ENCODE peak calls at places on chromosome 6, in ten cellular contexts. T is germinal center, D is stomach, M is astrocyte of the cerebellum, X is C1 segment of cervical spinal cord, C is D341Med, P is lower lobe of right lung, U is A549, H is AG09319, A is NCI-H526 treated with DMSO at 0.1 percent for 48 hours. R is an unnamed sample.

GRCh38 chr6:7147051-7147671 is 39.4 kb downstream of the RREB1 start:
- DNase-seq in D (no peak), T (no peak), P (no peak), A (no peak), M (no peak), U (no peak), X (no peak), C (no peak), H (no peak), R (no peak)

GRCh38 chr6:169964440-169965212 is 213.2 kb downstream of the ERMARD start:
- DNase-seq in C (no peak), D (peak), M (no peak), H (no peak), U (no peak), X (no peak), P (no peak), A (no peak), T (no peak), R (no peak)

GRCh38 chr6:7184502-7184901 is 76.7 kb downstream of the RREB1 start:
- DNase-seq in P (no peak), T (no peak), H (no peak), A (no peak), C (no peak), X (no peak), M (no peak), U (no peak), D (no peak), R (no peak)

GRCh38 chr6:154345811-154346210 is 10.8 kb downstream of the IPCEF1 start:
- DNase-seq in X (no peak), T (no peak), U (no peak), A (no peak), M (no peak), C (no peak), D (no peak), H (no peak), P (no peak), R (no peak)

GRCh38 chr6:55046869-55047422 is 127.4 kb upstream of the HCRTR2 start:
- DNase-seq in U (no peak), M (no peak), A (no peak), P (no peak), H (no peak), C (no peak), X (no peak), T (no peak), D (no peak), R (no peak)

GRCh38 chr6:168699631-168700315 is 258.8 kb downstream of the SMOC2 start:
- DNase-seq in X (peak), P (no peak), U (no peak), H (no peak), M (peak), A (no peak), C (no peak), T (no peak), D (no peak), R (no peak)

GRCh38 chr6:144211160-144211559 is 60.8 kb downstream of the STX11 start:
- DNase-seq in H (no peak), M (no peak), D (no peak), U (no peak), A (no peak), P (no peak), C (no peak), X (no peak), T (no peak), R (no peak)

GRCh38 chr6:90000864-90001731 is 106.8 kb downstream of the GJA10 start:
- DNase-seq in H (no peak), X (no peak), U (no peak), C (peak), P (no peak), D (no peak), A (no peak), M (no peak), T (no peak), R (peak)

GRCh38 chr6:125586074-125586473 is 163.4 kb upstream of the HEY2 start:
- DNase-seq in P (no peak), X (no peak), M (no peak), C (no peak), A (no peak), T (no peak), D (no peak), H (no peak), U (peak), R (no peak)

GRCh38 chr6:126228001-126228791 is 111.7 kb upstream of the CENPW start:
- DNase-seq in D (no peak), C (peak), M (no peak), T (no peak), P (no peak), U (no peak), H (no peak), A (peak), X (no peak), R (no peak)

GRCh38 chr6:17885079-17885478 is 102.4 kb downstream of the KIF13A start:
- DNase-seq in P (no peak), M (no peak), U (no peak), X (no peak), D (no peak), T (no peak), C (no peak), A (no peak), H (no peak), R (peak)

GRCh38 chr6:93088675-93089575 is 330.4 kb downstream of the EPHA7 start:
- DNase-seq in P (no peak), A (no peak), X (no peak), M (no peak), C (no peak), H (no peak), D (no peak), T (no peak), U (no peak), R (peak)

R was measured in RPMI8226.